ENCODE peak calls at places on chromosomes 11 and 22, in ten cellular contexts. N, K, B, X, D, Q, Y, W, G and C are unnamed samples. For H3K4me1, the result is how much of the 10 kb centered on the place peaks cover.

GRCh38 chr22:22953796-22954195 is 66.2 kb downstream of the IGLL5 start:
- DNase-seq in W (no peak), B (no peak), D (no peak), G (no peak), Q (no peak), Y (no peak), K (no peak), X (no peak), N (no peak), C (no peak)

GRCh38 chr11:60303661-60304060 is 23.2 kb downstream of the MS4A4A start:
- DNase-seq in Q (no peak), B (no peak), G (no peak), W (no peak), D (no peak), Y (no peak), K (no peak), X (no peak), N (no peak), C (no peak)

GRCh38 chr11:130213979-130214281 is 54.3 kb downstream of the ST14 start:
- DNase-seq in G (no peak), Y (no peak), D (no peak), K (no peak), X (no peak), B (peak), N (no peak), Q (no peak), W (no peak), C (no peak)

GRCh38 chr11:123253909-123254308 is 58.9 kb upstream of the CLMP start:
- DNase-seq in W (no peak), X (no peak), G (no peak), B (no peak), Y (peak), Q (no peak), N (no peak), D (no peak), K (no peak), C (no peak)

GRCh38 chr11:31817621-31818493 is 6.7 kb upstream of the PAX6 start:
- DNase-seq in Y (peak), Q (no peak), N (peak), D (no peak), X (no peak), G (no peak), K (no peak), W (no peak), B (no peak), C (no peak)

GRCh38 chr11:43573233-43573632 is 107.3 kb upstream of the HSD17B12 start:
- DNase-seq in B (no peak), Y (no peak), Q (no peak), G (no peak), W (no peak), N (no peak), D (no peak), X (no peak), K (no peak), C (no peak)

GRCh38 chr22:26597026-26597425 is 7.1 kb upstream of the TPST2 start:
- DNase-seq in X (no peak), K (no peak), N (no peak), B (no peak), G (no peak), Y (no peak), W (no peak), Q (no peak), D (no peak), C (no peak)

GRCh38 chr22:20497426-20497825 is 1.8 kb upstream of the KLHL22 start:
- DNase-seq in G (no peak), N (no peak), D (no peak), Q (no peak), W (no peak), K (no peak), B (no peak), Y (no peak), X (no peak), C (no peak)

GRCh38 chr11:61587541-61587941 is 6.7 kb upstream of the SYT7 start:
- DNase-seq in X (peak), G (peak), W (peak), D (peak), N (peak), K (peak), Q (peak), Y (peak), B (peak), C (no peak)

GRCh38 chr11:133947298-133947905 is 9.4 kb downstream of the IGSF9B start:
- DNase-seq in Y (peak), K (peak), Q (peak), G (peak), D (no peak), W (peak), N (peak), B (peak), X (peak), C (peak)

GRCh38 chr11:67649634-67650540 is 643 bp downstream of the ACY3 start:
- DNase-seq in G (no peak), X (no peak), B (no peak), W (no peak), Q (no peak), K (no peak), Y (no peak), D (no peak), N (no peak), C (no peak)
- H3K4me1 ChIP-seq in G (under half), X (under half), B (under half), W (under half), Q (under half), K (under half), Y (under half), D (under half), N (under half), C (under half)

GRCh38 chr11:119085523-119085878 is 820 bp downstream of the HMBS start:
- DNase-seq in G (no peak), Q (no peak), K (peak), B (no peak), X (no peak), N (no peak), Y (peak), D (no peak), W (no peak), C (no peak)
- H3K27ac ChIP-seq in G (peak), Q (peak), K (peak), B (peak), X (peak), N (peak), Y (peak), D (peak), W (peak), C (peak)

DNA sequence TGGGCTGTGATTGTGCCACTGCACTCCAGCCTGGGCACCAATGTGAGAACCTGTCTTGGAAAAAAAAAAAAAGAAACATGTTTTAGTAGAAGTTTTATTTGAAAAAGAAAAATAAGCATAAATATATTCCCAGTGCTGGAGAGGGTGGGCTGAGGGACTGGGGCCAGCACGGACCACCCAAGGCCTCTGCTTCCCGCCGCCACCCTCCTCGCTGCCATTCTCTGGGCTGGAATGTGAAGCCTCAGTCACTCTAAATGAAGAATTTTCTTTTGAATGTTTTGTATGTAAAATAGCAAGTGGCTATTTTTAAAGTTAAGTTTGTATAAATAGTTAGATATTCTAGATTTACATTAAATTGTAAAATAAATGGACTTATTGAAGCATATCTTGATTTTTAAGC is 5.1 kb upstream of the TRMU start:
- DNase-seq in W (no peak), B (no peak), K (no peak), D (no peak), Y (no peak), N (no peak), X (no peak), G (no peak), Q (no peak), C (no peak)
- H3K4me1 ChIP-seq in W (under half), B (under half), K (under half), D (under half), Y (under half), N (under half), X (under half), G (under half), Q (under half), C (under half)

DNA sequence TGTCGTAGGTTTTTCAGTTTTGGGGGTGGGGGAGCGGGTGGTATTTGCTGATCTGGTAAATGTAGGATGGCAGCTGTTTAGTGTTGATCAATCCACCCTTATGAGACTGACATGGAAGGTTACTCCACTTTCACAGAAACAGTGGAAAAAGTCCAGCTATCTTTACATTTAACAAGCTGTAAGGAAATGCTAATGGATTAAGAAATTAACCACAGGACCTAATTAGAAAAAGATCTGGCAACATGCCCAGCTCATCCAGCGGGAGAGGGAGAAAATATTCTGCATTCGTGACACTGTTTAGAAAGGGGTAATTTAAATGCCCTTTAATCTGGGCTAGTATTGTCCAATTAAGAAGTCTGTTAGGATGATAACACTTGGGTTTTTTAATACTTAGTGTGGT is 89.5 kb downstream of the PACS1 start:
- DNase-seq in X (no peak), G (no peak), W (no peak), K (no peak), Q (no peak), B (no peak), D (no peak), N (no peak), Y (no peak), C (no peak)
- H3K27ac ChIP-seq in X (no peak), G (no peak), W (no peak), K (no peak), Q (no peak), B (no peak), D (no peak), N (no peak), Y (no peak), C (no peak)

GRCh38 chr11:12195773-12196172 is 85.4 kb downstream of the MICAL2 start:
- DNase-seq in W (peak), Y (no peak), D (no peak), B (no peak), K (no peak), N (no peak), Q (no peak), X (no peak), G (no peak), C (peak)

GRCh38 chr11:12199231-12199948 is 89.0 kb downstream of the MICAL2 start:
- DNase-seq in G (no peak), W (no peak), Q (no peak), Y (no peak), B (no peak), N (no peak), K (no peak), X (no peak), D (no peak), C (no peak)

GRCh38 chr11:12198261-12198925 is 88.0 kb downstream of the MICAL2 start:
- DNase-seq in K (no peak), B (no peak), W (no peak), N (no peak), G (no peak), D (no peak), Q (no peak), Y (no peak), X (no peak), C (no peak)

GRCh38 chr11:12196335-12196734 is 85.9 kb downstream of the MICAL2 start:
- DNase-seq in Q (no peak), X (no peak), W (no peak), B (no peak), G (no peak), Y (no peak), K (no peak), D (no peak), N (no peak), C (peak)

GRCh38 chr11:12196862-12197261 is 86.5 kb downstream of the MICAL2 start:
- DNase-seq in Q (no peak), G (no peak), B (no peak), Y (no peak), K (no peak), W (no peak), N (no peak), D (no peak), X (no peak), C (no peak)
- H3K4me1 ChIP-seq in Q (under half), G (under half), B (under half), Y (under half), K (under half), W (half or more), N (under half), D (half or more), X (under half), C (half or more)

GRCh38 chr22:40218152-40218551 is 40.4 kb downstream of the TNRC6B start:
- DNase-seq in Y (no peak), G (no peak), N (no peak), Q (no peak), B (no peak), W (no peak), K (no peak), D (no peak), X (no peak), C (no peak)

GRCh38 chr22:40213478-40213877 is 35.8 kb downstream of the TNRC6B start:
- DNase-seq in K (no peak), Q (no peak), Y (no peak), G (no peak), X (no peak), B (no peak), W (no peak), N (no peak), D (no peak), C (no peak)

GRCh38 chr22:40218723-40219294 is 41.1 kb downstream of the TNRC6B start:
- DNase-seq in W (no peak), X (no peak), N (no peak), K (peak), D (no peak), B (no peak), G (no peak), Y (peak), Q (no peak), C (no peak)

GRCh38 chr22:40215266-40215665 is 37.5 kb downstream of the TNRC6B start:
- DNase-seq in X (no peak), K (no peak), Q (peak), Y (no peak), G (no peak), W (no peak), D (peak), B (peak), N (no peak), C (no peak)

GRCh38 chr22:40216041-40216756 is 38.5 kb downstream of the TNRC6B start:
- DNase-seq in D (no peak), X (peak), K (no peak), G (no peak), Q (no peak), B (no peak), W (no peak), N (no peak), Y (no peak), C (peak)
- H3K27ac ChIP-seq in D (peak), X (peak), K (no peak), G (no peak), Q (peak), B (peak), W (peak), N (no peak), Y (no peak), C (peak)

GRCh38 chr11:438101-438844 is 3.5 kb downstream of the ANO9 start:
- DNase-seq in N (no peak), Q (peak), B (no peak), G (peak), Y (no peak), D (no peak), X (no peak), W (no peak), K (no peak), C (no peak)
- H3K4me1 ChIP-seq in N (under half), Q (under half), B (under half), G (under half), Y (under half), D (under half), X (under half), W (under half), K (under half), C (under half)